ENCODE peak calls at places on chromosomes 2 and 18, in seven cellular contexts. G is lung, C is HCT116, L is A549, B is stomach, Z is kidney, F is tibial artery. I is an unnamed sample. For H3K9me3, the result is how much of the 10 kb centered on the place peaks cover.

GRCh38 chr2:20012282-20013060 is at the start of gene MATN3:
- DNase-seq in G (peak), C (no peak), L (peak), B (peak), Z (peak), F (no peak), I (no peak)

GRCh38 chr2:101991731-101992145 is at the start of gene IL1R2:
- DNase-seq in G (peak), C (no peak), L (no peak), B (peak), Z (no peak), F (peak), I (no peak)

GRCh38 chr2:43675646-43676321 is 445 bp downstream of the C1GALT1C1L start:
- DNase-seq in G (no peak), C (no peak), L (no peak), B (no peak), Z (no peak), F (no peak), I (no peak)

GRCh38 chr2:98188351-98189046 is 101.5 kb downstream of the VWA3B start:
- DNase-seq in G (no peak), C (peak), L (no peak), B (no peak), Z (no peak), F (no peak), I (no peak)

GRCh38 chr2:65386340-65386739 is 46.1 kb downstream of the SPRED2 start:
- DNase-seq in G (no peak), C (no peak), L (no peak), B (no peak), Z (no peak), F (no peak), I (no peak)

GRCh38 chr2:68231061-68231372 is 21.3 kb downstream of the PPP3R1 start:
- DNase-seq in G (no peak), C (no peak), L (no peak), B (no peak), Z (no peak), F (no peak), I (no peak)

GRCh38 chr2:197149546-197149945 is 161.0 kb downstream of the ANKRD44 start:
- DNase-seq in G (no peak), C (no peak), L (no peak), B (no peak), Z (no peak), F (no peak), I (no peak)

GRCh38 chr2:209425082-209426071 is 1.5 kb downstream of the MAP2 start:
- DNase-seq in G (no peak), C (peak), L (peak), B (no peak), Z (no peak), F (no peak), I (no peak)

GRCh38 chr18:70405051-70405450 is 116.2 kb downstream of the SOCS6 start:
- DNase-seq in G (no peak), C (no peak), L (no peak), B (no peak), Z (no peak), F (no peak), I (no peak)

GRCh38 chr2:47592381-47592780 is 189.4 kb downstream of the MSH2 start:
- DNase-seq in G (no peak), C (no peak), L (no peak), B (no peak), Z (no peak), F (no peak), I (no peak)
- H3K9me3 ChIP-seq in G (under half), C (under half), L (under half), B (under half), Z (under half), F (under half), I (under half)

GRCh38 chr2:130391872-130392670 is 36.2 kb downstream of the PTPN18 start:
- DNase-seq in G (no peak), C (no peak), L (no peak), B (no peak), Z (peak), F (no peak), I (no peak)
- TF ChIP-seq CTCF in G (no peak), C (no peak), L (peak), B (no peak), Z (no peak), F (no peak), I (no peak)

GRCh38 chr2:239026711-239027430 is 179.0 kb downstream of the TWIST2 start:
- DNase-seq in G (no peak), C (no peak), L (no peak), B (no peak), Z (no peak), F (peak), I (no peak)

GRCh38 chr2:239027431-239028252 is 179.8 kb downstream of the TWIST2 start:
- DNase-seq in G (no peak), C (no peak), L (no peak), B (no peak), Z (no peak), F (peak), I (no peak)

GRCh38 chr2:239024226-239024625 is 176.3 kb downstream of the TWIST2 start:
- DNase-seq in G (no peak), C (no peak), L (no peak), B (no peak), Z (no peak), F (peak), I (no peak)

GRCh38 chr2:239025081-239025801 is 177.4 kb downstream of the TWIST2 start:
- DNase-seq in G (no peak), C (no peak), L (no peak), B (no peak), Z (no peak), F (peak), I (peak)

DNA sequence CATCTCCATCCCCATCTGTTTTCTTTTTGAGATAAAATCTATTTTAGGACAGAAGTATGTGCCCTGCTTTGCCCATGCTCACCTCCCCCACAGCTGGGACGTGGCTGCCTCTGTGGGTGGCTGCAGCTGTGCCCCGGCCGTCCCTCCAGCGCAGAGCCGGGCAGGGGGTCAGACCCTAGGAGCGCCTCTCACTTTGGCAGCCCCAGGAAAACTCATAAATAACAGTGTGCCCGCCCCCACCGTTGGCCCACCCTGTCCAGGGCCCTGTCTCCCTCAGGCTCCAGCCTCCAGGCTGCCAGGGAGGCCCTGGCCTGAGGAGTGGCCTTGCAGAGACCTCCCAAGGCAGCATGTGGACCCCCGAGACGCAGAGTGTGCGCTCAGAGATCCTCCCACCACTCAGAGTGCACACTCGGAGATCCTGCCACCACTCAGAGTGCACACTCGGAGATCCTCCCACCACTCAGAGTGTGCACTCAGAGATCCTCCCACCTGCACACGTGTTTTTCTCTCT is 178.1 kb downstream of the TWIST2 start:
- DNase-seq in G (no peak), C (no peak), L (no peak), B (no peak), Z (no peak), F (peak), I (no peak)
- H3K4me3 ChIP-seq in G (no peak), C (no peak), L (no peak), B (no peak), Z (no peak), F (no peak), I (no peak)

GRCh38 chr2:204754898-204755297 is 209.6 kb downstream of the PARD3B start:
- DNase-seq in G (no peak), C (no peak), L (no peak), B (no peak), Z (no peak), F (no peak), I (no peak)
- H3K9me3 ChIP-seq in G (under half), C (under half), L (under half), B (under half), Z (under half), F (under half), I (under half)

I was measured in thoracic aorta.